ENCODE peak calls at places on chromosomes 4 and X, in four cellular contexts. Y is choroid plexus epithelial cell, P is left ventricle myocardium inferior, J is ovary. N is an unnamed sample.

GRCh38 chrX:139204903-139205667 is 325.5 kb upstream of the F9 start:
- DNase-seq in Y (no peak), P (peak), J (no peak), N (no peak)

GRCh38 chr4:125198916-125199315 is 115.8 kb upstream of the FAT4 start:
- DNase-seq in J (no peak), Y (no peak), P (no peak), N (no peak)

GRCh38 chr4:829291-829690 is 3.4 kb upstream of the CPLX1 start:
- DNase-seq in Y (no peak), J (no peak), P (no peak), N (no peak)

GRCh38 chr4:54879576-54879975 is 221.8 kb downstream of the KIT start:
- DNase-seq in Y (peak), J (no peak), P (no peak), N (no peak)

GRCh38 chrX:26373829-26374228 is 157.9 kb downstream of the MAGEB5 start:
- DNase-seq in P (no peak), J (no peak), Y (no peak), N (no peak)

GRCh38 chrX:9207142-9207541 is 173.2 kb upstream of the FAM9B start:
- DNase-seq in Y (peak), P (no peak), J (peak), N (no peak)

GRCh38 chr4:77092832-77093800 is 17.3 kb upstream of the CCNI start:
- DNase-seq in J (no peak), P (no peak), Y (no peak), N (no peak)

GRCh38 chr4:48137766-48138349 is 3.8 kb upstream of the TXK start:
- DNase-seq in P (no peak), J (no peak), Y (no peak), N (no peak)

GRCh38 chrX:14832151-14832550 is 40.7 kb downstream of the FANCB start:
- DNase-seq in P (no peak), J (no peak), Y (peak), N (no peak)

GRCh38 chr4:139506774-139507173 is 49.2 kb downstream of the SETD7 start:
- DNase-seq in Y (no peak), J (no peak), P (no peak), N (no peak)

GRCh38 chr4:106987314-106987713 is 48.8 kb downstream of the DKK2 start:
- DNase-seq in Y (no peak), J (no peak), P (no peak), N (no peak)

GRCh38 chr4:106982711-106983211 is 53.4 kb downstream of the DKK2 start:
- DNase-seq in Y (no peak), J (no peak), P (no peak), N (no peak)

GRCh38 chr4:106986486-106986885 is 49.6 kb downstream of the DKK2 start:
- DNase-seq in Y (peak), P (no peak), J (no peak), N (no peak)

GRCh38 chr4:106981431-106981830 is 54.7 kb downstream of the DKK2 start:
- DNase-seq in Y (no peak), P (no peak), J (no peak), N (no peak)

GRCh38 chr4:106985830-106986229 is 50.3 kb downstream of the DKK2 start:
- DNase-seq in P (no peak), Y (no peak), J (no peak), N (no peak)
- H3K4me3 ChIP-seq in P (no peak), Y (no peak), J (no peak), N (no peak)

DNA sequence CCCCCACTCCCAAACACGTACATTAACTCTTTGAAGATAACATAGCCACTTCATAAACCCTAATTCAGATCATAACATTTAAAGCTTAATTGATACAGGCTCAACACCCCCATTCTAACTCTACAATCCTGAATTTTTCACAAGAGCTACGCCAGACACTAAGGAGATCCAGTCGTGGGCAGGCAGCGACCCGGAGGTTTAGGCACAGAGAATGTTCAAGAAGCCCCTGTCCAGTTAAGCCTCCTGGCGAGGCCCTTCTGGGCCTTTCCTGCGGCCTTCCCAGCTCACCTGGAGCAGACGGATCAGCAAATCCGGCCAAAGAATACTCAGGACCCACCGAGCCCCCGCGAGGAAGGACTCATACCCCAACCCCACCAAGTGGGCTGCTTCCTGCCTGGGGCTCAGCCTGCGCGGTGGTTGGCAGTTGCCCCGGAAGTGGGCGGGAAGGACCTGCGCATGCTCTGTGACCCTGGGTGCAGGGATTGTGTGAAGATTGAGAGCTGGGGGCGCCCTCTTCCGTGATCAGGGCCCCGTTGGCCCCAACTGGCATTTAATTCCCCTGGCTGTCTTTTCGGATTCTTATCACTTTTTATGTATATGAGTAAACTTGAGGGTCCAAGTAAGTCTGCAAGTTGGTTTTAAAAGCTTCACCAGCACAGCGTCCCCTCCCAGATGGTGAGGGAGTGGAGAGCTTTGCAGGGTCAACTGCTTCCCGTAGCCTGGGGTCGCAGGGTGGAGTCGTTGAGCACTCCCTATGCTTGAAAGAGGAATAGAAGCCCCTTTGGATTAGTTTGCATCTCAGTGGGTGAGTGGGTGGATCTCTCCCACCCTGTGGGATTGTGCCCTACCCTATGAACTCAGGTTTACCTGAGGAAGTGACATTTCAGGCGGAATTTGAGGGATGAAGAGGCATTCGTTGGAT is at the start of gene TRIM61:
- DNase-seq in P (peak), Y (peak), J (peak), N (peak)
- TF ChIP-seq CTCF in P (no peak), Y (no peak), J (no peak), N (peak)

DNA sequence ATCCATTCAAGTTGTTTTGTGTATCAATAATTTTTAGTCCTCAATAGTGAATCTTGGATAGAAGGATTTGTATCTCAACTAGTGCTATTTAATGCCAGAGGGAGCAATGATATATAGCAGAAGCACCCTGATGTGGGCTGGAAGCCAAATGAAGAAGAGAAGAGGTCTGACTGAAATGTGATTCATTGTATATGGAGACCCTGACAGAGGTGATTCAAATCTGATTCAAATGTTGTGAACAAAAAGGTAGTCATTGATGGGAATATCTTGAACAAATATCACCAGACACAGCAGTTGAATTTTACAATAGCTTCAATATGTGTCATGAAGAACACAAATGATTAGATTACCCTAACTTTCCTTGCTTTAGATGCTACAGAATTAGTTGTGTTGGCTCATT is 27.5 kb upstream of the SULT1B1 start:
- DNase-seq in Y (no peak), J (no peak), P (no peak), N (no peak)
- H3K4me3 ChIP-seq in Y (no peak), J (no peak), P (no peak), N (no peak)

GRCh38 chr4:144355809-144356757 is 215.6 kb upstream of the GYPA start:
- DNase-seq in P (no peak), Y (peak), J (no peak), N (peak)
- TF ChIP-seq CTCF in P (no peak), Y (peak), J (no peak), N (peak)

GRCh38 chr4:183591301-183591700 is 67.7 kb downstream of the RWDD4 start:
- DNase-seq in P (no peak), J (no peak), Y (no peak), N (no peak)

GRCh38 chr4:183589710-183590109 is 69.3 kb downstream of the RWDD4 start:
- DNase-seq in P (no peak), Y (peak), J (no peak), N (no peak)

GRCh38 chr4:183586824-183587223 is 72.2 kb downstream of the RWDD4 start:
- DNase-seq in J (no peak), P (no peak), Y (no peak), N (no peak)

GRCh38 chr4:183588691-183589090 is 70.3 kb downstream of the RWDD4 start:
- DNase-seq in P (no peak), Y (no peak), J (no peak), N (no peak)

DNA sequence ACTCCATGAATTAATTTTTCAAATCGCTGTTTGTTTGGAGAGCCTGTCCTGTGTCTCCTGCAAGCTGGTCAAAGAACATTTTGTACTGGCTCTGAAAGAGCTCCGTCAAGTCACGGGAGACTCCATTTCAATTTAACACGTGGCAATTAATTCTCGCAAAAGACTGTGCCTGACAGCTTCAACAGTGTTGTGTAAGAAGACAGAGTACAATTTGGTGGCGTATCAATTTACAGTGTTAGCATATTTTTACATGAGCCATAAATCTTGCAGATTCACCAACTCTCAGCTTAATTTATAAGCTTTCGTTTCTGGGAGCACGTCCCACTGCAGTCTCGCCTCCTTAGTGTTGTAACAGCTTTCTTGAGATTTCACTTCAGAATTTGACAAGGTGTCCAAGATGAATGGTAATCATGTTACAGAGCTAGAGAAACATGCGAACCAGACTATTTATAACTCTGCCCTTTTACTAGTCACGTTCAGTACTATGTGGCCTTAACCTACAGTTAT is 70.8 kb downstream of the RWDD4 start:
- DNase-seq in Y (peak), J (no peak), P (no peak), N (no peak)
- H3K4me3 ChIP-seq in Y (no peak), J (no peak), P (peak), N (no peak)

GRCh38 chrX:119389854-119390501 is 9.2 kb upstream of the SLC25A43 start:
- DNase-seq in P (no peak), J (no peak), Y (peak), N (no peak)
- TF ChIP-seq CTCF in P (no peak), J (no peak), Y (peak), N (no peak)

DNA sequence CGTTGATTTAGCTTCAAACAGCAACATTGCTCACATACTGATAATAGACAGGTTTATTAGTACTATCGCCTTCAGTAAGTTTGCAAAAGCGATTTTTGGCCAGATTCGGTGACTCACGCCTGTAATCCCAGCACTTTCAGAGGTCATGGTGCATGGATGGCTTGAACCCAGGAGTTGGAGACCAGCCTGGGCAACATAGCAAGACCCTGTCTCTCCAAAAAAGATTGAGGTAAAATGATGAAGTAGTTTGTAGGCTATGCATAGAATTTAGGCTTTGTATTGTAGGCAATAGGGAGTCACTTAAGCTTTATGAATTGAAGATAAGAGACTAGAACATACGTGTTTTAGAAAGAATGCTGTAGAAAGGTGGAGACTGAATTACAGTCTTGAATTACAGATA is 1.1 kb upstream of the GNPDA2 start:
- DNase-seq in J (no peak), Y (no peak), P (no peak), N (no peak)
- H3K4me3 ChIP-seq in J (no peak), Y (no peak), P (peak), N (no peak)

GRCh38 chr4:17762705-17763104 is 18.7 kb downstream of the FAM184B start:
- DNase-seq in Y (peak), J (no peak), P (no peak), N (no peak)
- TF ChIP-seq CTCF in Y (peak), J (no peak), P (no peak), N (peak)

GRCh38 chrX:68827848-68828562 is 816 bp upstream of the EFNB1 start:
- DNase-seq in J (peak), Y (peak), P (peak), N (peak)
- H3K4me3 ChIP-seq in J (peak), Y (peak), P (peak), N (peak)

DNA sequence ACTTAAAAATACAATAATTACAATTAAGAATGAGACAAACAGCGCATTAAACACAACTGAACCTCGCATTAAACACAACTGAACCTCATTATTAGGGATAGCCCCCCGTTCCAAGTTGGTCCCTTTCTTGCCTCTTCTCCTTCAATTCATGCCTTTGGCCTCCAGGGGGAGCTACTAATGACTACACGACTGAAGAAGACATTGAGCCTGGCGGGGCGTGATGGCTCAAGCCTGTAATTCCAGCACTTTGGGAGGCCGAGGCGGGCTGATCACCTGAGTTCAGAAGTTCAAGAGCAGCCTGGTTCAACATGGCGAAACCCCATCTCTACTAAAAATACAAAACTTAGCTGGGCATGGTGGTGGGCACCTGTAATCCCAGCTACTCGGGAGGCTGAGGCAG is 56.4 kb upstream of the NWD2 start:
- DNase-seq in P (no peak), Y (no peak), J (no peak), N (no peak)
- TF ChIP-seq CTCF in P (no peak), Y (no peak), J (no peak), N (peak)